ENCODE peak calls at places on chromosomes 6 and 20, in nine cellular contexts. Z is A549, C is uterus, P is HCT116, T is IMR-90, U is tibial nerve, S is transverse colon, M is stomach, I is adrenal gland. Q is an unnamed sample.

GRCh38 chr6:72865467-72865866 is 243.6 kb downstream of the KCNQ5 start:
- DNase-seq in Z (no peak), C (no peak), P (no peak), T (peak; percentile 37), U (no peak), S (no peak), M (no peak), I (no peak), Q (no peak)

GRCh38 chr6:107021786-107022185 is 6.2 kb upstream of the MTRES1 start:
- DNase-seq in Z (no peak), C (no peak), P (no peak), T (no peak), U (no peak), S (no peak), M (no peak), I (no peak), Q (no peak)

GRCh38 chr20:36035720-36036119 is 67.3 kb downstream of the CNBD2 start:
- DNase-seq in Z (no peak), C (no peak), P (no peak), T (no peak), U (no peak), S (no peak), M (no peak), I (no peak), Q (no peak)

GRCh38 chr6:756224-756623 is 63.3 kb upstream of the EXOC2 start:
- DNase-seq in Z (no peak), C (no peak), P (no peak), T (no peak), U (no peak), S (no peak), M (no peak), I (no peak), Q (no peak)

GRCh38 chr20:16290358-16290757 is 282.9 kb downstream of the KIF16B start:
- DNase-seq in Z (no peak), C (no peak), P (no peak), T (no peak), U (no peak), S (no peak), M (no peak), I (no peak), Q (no peak)

GRCh38 chr20:44112889-44113641 is 73.9 kb downstream of the JPH2 start:
- DNase-seq in Z (no peak), C (no peak), P (no peak), T (no peak), U (no peak), S (no peak), M (no peak), I (no peak), Q (no peak)

GRCh38 chr6:25660512-25660911 is 8.5 kb downstream of the SCGN start:
- DNase-seq in Z (peak; percentile 67), C (no peak), P (peak; percentile 56), T (peak; percentile 54), U (no peak), S (no peak), M (no peak), I (peak; percentile 55), Q (no peak)

GRCh38 chr6:130517444-130517931 is 151.7 kb downstream of the TMEM200A start:
- DNase-seq in Z (no peak), C (no peak), P (peak; percentile 80), T (peak; percentile 20), U (no peak), S (no peak), M (no peak), I (no peak), Q (no peak)

GRCh38 chr20:49179368-49180277 is 8.5 kb downstream of the STAU1 start:
- DNase-seq in Z (no peak), C (no peak), P (no peak), T (no peak), U (no peak), S (no peak), M (no peak), I (no peak), Q (no peak)

GRCh38 chr6:11229267-11230043 is 3.0 kb downstream of the NEDD9 start:
- DNase-seq in Z (no peak), C (no peak), P (no peak), T (no peak), U (no peak), S (no peak), M (no peak), I (no peak), Q (no peak)

GRCh38 chr6:111553580-111553979 is 52.1 kb downstream of the TRAF3IP2 start:
- DNase-seq in Z (no peak), C (no peak), P (no peak), T (no peak), U (no peak), S (no peak), M (no peak), I (no peak), Q (no peak)

GRCh38 chr20:48651271-48651670 is 176.5 kb downstream of the PREX1 start:
- DNase-seq in Z (no peak), C (no peak), P (no peak), T (no peak), U (no peak), S (no peak), M (no peak), I (no peak), Q (peak; percentile 7)

GRCh38 chr20:38127011-38127621 is 38.0 kb downstream of the TGM2 start:
- DNase-seq in Z (peak; percentile 52), C (peak; percentile 73), P (peak; percentile 26), T (peak; percentile 83), U (peak; percentile 26), S (no peak), M (peak; percentile 43), I (peak; percentile 48), Q (peak; percentile 69)

GRCh38 chr20:38128691-38129090 is 36.4 kb downstream of the TGM2 start:
- DNase-seq in Z (no peak), C (peak; percentile 16), P (no peak), T (no peak), U (no peak), S (no peak), M (no peak), I (peak; percentile 8), Q (no peak)

GRCh38 chr20:38126146-38126912 is 38.7 kb downstream of the TGM2 start:
- DNase-seq in Z (no peak), C (peak; percentile 51), P (no peak), T (no peak), U (no peak), S (no peak), M (peak; percentile 33), I (no peak), Q (no peak)

GRCh38 chr20:38129248-38129865 is 35.7 kb downstream of the TGM2 start:
- DNase-seq in Z (no peak), C (peak; percentile 16), P (no peak), T (no peak), U (no peak), S (no peak), M (no peak), I (peak; percentile 8), Q (no peak)

GRCh38 chr20:38127920-38128528 is 37.0 kb downstream of the TGM2 start:
- DNase-seq in Z (no peak), C (peak; percentile 10), P (no peak), T (no peak), U (no peak), S (no peak), M (no peak), I (peak; percentile 5), Q (no peak)
- TF ChIP-seq POLR2A in Z (no peak), C (no peak), P (no peak), T (no peak), U (no peak), S (no peak), M (no peak), I (no peak), Q (no peak)

DNA sequence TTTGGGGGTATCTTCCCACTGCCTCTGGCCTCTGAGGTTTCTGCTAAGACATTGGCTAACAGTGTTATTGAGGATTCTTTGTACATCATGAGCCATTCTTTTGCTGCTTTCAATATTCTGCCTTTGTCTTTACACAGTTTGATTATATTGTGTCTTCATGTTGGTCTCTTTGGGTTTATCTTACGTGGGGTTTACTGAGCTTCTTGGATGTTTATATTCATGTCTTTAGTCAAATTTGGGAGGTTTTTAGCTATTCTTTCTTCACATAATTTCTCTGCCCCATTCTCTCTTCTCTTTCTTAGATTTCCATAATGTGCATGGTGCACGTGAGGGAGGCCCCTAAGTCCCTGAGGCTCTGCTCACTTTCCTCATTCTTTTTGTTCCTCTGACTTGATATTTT is 7.6 kb downstream of the ENTPD6 start:
- DNase-seq in Z (no peak), C (no peak), P (no peak), T (no peak), U (no peak), S (no peak), M (no peak), I (no peak), Q (no peak)
- H3K4me3 ChIP-seq in Z (no peak overlapping the region), C (no peak overlapping the region), P (no peak overlapping the region), T (no peak overlapping the region), U (no peak overlapping the region), S (no peak overlapping the region), M (no peak overlapping the region), I (no peak overlapping the region), Q (no peak overlapping the region)

DNA sequence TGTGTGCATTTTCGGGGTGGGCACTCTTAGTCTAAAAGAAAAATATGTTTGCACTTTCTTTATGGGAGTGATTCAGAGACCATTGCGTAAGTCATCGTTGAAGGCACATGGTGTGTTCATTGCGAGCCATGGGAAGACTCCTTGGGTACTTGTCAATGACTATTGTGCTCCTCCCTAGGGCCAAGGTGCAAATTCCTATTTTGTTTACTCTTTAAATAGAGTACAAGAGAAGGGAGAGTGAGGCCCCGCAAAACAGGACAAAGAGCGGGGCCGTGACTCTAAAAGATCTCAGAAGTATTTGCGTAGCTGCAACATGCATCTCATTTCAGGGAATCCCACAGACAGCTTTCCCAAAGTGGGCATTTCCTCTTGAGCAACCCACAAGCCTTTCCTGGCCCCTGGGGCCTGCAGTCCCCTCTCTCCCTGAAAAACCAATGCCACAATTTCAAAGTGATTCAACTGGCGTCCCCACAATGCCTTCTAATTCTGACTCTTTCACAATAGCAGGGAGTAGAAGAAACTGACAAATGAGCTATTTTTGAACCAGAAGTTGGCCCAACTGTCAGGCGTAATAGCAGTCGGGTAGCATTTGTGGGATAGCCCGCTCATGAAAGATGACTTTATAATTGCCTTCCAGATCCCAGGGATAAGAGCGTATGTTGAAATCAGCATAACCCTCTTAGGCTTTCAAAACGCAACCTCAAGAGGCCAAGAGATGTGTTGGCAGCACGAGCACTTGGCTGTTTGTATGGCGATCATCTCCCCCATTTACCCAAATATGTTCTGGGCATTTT is 277.9 kb upstream of the BMP2 start:
- DNase-seq in Z (no peak), C (no peak), P (no peak), T (no peak), U (no peak), S (no peak), M (no peak), I (no peak), Q (no peak)
- TF ChIP-seq POLR2A in Z (no peak), C (no peak), P (no peak), T (no peak), U (no peak), S (no peak), M (no peak), I (no peak), Q (no peak)

GRCh38 chr6:28587011-28587745 is 61.5 kb downstream of the GPX5 start:
- DNase-seq in Z (peak; percentile 67), C (peak; percentile 66), P (no peak), T (no peak), U (no peak), S (peak; percentile 80), M (peak; percentile 73), I (peak; percentile 61), Q (peak; percentile 62)
- H3K4me3 ChIP-seq in Z (peak overlapping the region; percentile 67), C (peak overlapping the region; percentile 52), P (no peak overlapping the region), T (peak overlapping the region; percentile 40), U (peak overlapping the region; percentile 49), S (peak overlapping the region; percentile 53), M (peak overlapping the region; percentile 51), I (no peak overlapping the region), Q (peak overlapping the region; percentile 63)